ENCODE peak calls at places on chromosomes 7 and 10, in eight cellular contexts. A is RWPE1, N is cardiac muscle cell, F is A549, O is tibial artery, H is H9, C is NB4, Y is AG09309. J is an unnamed sample.

GRCh38 chr7:28542410-28542809 is 130.1 kb downstream of the CREB5 start:
- DNase-seq in A (no peak), N (no peak), F (no peak), O (no peak), H (no peak), C (no peak), Y (no peak), J (no peak)

GRCh38 chr10:11170993-11171416 is 153.3 kb downstream of the CELF2 start:
- DNase-seq in A (no peak), N (no peak), F (no peak), O (no peak), H (no peak), C (peak), Y (no peak), J (no peak)

GRCh38 chr10:124734311-124735166 is 9.6 kb downstream of the FAM53B start:
- DNase-seq in A (no peak), N (no peak), F (no peak), O (no peak), H (peak), C (no peak), Y (no peak), J (no peak)

GRCh38 chr10:44242826-44243225 is 142.1 kb downstream of the CXCL12 start:
- DNase-seq in A (no peak), N (no peak), F (no peak), O (no peak), H (no peak), C (no peak), Y (no peak), J (no peak)

GRCh38 chr10:77556990-77557601 is 80.5 kb downstream of the KCNMA1 start:
- DNase-seq in A (no peak), N (no peak), F (no peak), O (no peak), H (no peak), C (no peak), Y (no peak), J (no peak)

GRCh38 chr7:136259074-136259473 is 281.9 kb upstream of the MTPN start:
- DNase-seq in A (no peak), N (no peak), F (no peak), O (no peak), H (no peak), C (no peak), Y (no peak), J (no peak)

GRCh38 chr10:31689233-31689632 is 239.4 kb downstream of the ARHGAP12 start:
- DNase-seq in A (no peak), N (no peak), F (no peak), O (no peak), H (no peak), C (no peak), Y (no peak), J (no peak)

GRCh38 chr10:29141761-29142160 is 147.1 kb upstream of the LYZL1 start:
- DNase-seq in A (no peak), N (peak), F (no peak), O (no peak), H (no peak), C (no peak), Y (no peak), J (no peak)

GRCh38 chr7:28773423-28774129 is 184.6 kb downstream of the TRIL start:
- DNase-seq in A (no peak), N (no peak), F (no peak), O (no peak), H (no peak), C (no peak), Y (no peak), J (no peak)

GRCh38 chr7:90756366-90756765 is 160.2 kb downstream of the CDK14 start:
- DNase-seq in A (no peak), N (no peak), F (no peak), O (no peak), H (no peak), C (no peak), Y (no peak), J (no peak)

GRCh38 chr10:74011762-74012161 is 13.8 kb downstream of the VCL start:
- DNase-seq in A (no peak), N (peak), F (no peak), O (peak), H (no peak), C (peak), Y (peak), J (peak)

GRCh38 chr10:12875100-12875499 is 126.4 kb downstream of the CCDC3 start:
- DNase-seq in A (no peak), N (peak), F (no peak), O (peak), H (no peak), C (no peak), Y (no peak), J (no peak)

GRCh38 chr7:102450242-102450641 is 14.4 kb downstream of the ALKBH4 start:
- DNase-seq in A (no peak), N (no peak), F (no peak), O (no peak), H (no peak), C (no peak), Y (no peak), J (peak)

GRCh38 chr7:68700414-68700813 is 897.9 kb upstream of the AUTS2 start:
- DNase-seq in A (no peak), N (no peak), F (no peak), O (no peak), H (no peak), C (no peak), Y (no peak), J (no peak)

GRCh38 chr10:78502208-78502943 is 468.7 kb downstream of the RPS24 start:
- DNase-seq in A (no peak), N (peak), F (no peak), O (no peak), H (no peak), C (peak), Y (no peak), J (no peak)

GRCh38 chr10:25934673-25935139 is 677 bp downstream of the MYO3A start:
- DNase-seq in A (no peak), N (no peak), F (no peak), O (no peak), H (peak), C (no peak), Y (no peak), J (no peak)

GRCh38 chr7:132993377-132994013 is 88.4 kb downstream of the CHCHD3 start:
- DNase-seq in A (no peak), N (no peak), F (no peak), O (no peak), H (no peak), C (no peak), Y (no peak), J (no peak)

GRCh38 chr7:101232141-101232821 is 5.3 kb downstream of the CLDN15 start:
- DNase-seq in A (peak), N (no peak), F (no peak), O (no peak), H (peak), C (no peak), Y (no peak), J (peak)

GRCh38 chr7:106521541-106521940 is 139.4 kb downstream of the CCDC71L start:
- DNase-seq in A (no peak), N (no peak), F (no peak), O (no peak), H (no peak), C (no peak), Y (no peak), J (no peak)

GRCh38 chr10:125692932-125693847 is 10.2 kb upstream of the TEX36 start:
- DNase-seq in A (no peak), N (no peak), F (no peak), O (no peak), H (no peak), C (no peak), Y (peak), J (no peak)

GRCh38 chr10:72079356-72079755 is 9.0 kb downstream of the SPOCK2 start:
- DNase-seq in A (no peak), N (no peak), F (no peak), O (no peak), H (no peak), C (no peak), Y (no peak), J (no peak)

GRCh38 chr10:45551387-45551786 is 121.2 kb downstream of the ZFAND4 start:
- DNase-seq in A (no peak), N (no peak), F (no peak), O (no peak), H (no peak), C (no peak), Y (no peak), J (no peak)

GRCh38 chr7:93310346-93310745 is 78.2 kb downstream of the VPS50 start:
- DNase-seq in A (no peak), N (no peak), F (no peak), O (no peak), H (no peak), C (no peak), Y (no peak), J (no peak)

GRCh38 chr10:97224483-97225435 is 39.0 kb upstream of the SLIT1 start:
- DNase-seq in A (no peak), N (peak), F (no peak), O (no peak), H (no peak), C (peak), Y (no peak), J (no peak)

GRCh38 chr10:108072466-108072865 is 908.0 kb upstream of the SORCS1 start:
- DNase-seq in A (no peak), N (no peak), F (no peak), O (no peak), H (no peak), C (no peak), Y (no peak), J (no peak)

GRCh38 chr7:26052721-26053120 is 99.3 kb upstream of the NFE2L3 start:
- DNase-seq in A (peak), N (no peak), F (peak), O (no peak), H (no peak), C (peak), Y (no peak), J (peak)

GRCh38 chr10:43252166-43252784 is 14.6 kb downstream of the RASGEF1A start:
- DNase-seq in A (no peak), N (no peak), F (no peak), O (peak), H (peak), C (no peak), Y (no peak), J (no peak)

GRCh38 chr7:20797174-20798080 is 10.7 kb upstream of the SP8 start:
- DNase-seq in A (no peak), N (no peak), F (peak), O (no peak), H (no peak), C (peak), Y (no peak), J (no peak)

GRCh38 chr7:11109659-11110058 is 136.0 kb downstream of the PHF14 start:
- DNase-seq in A (no peak), N (no peak), F (no peak), O (no peak), H (no peak), C (no peak), Y (no peak), J (no peak)

GRCh38 chr10:102738692-102739121 is 5.0 kb upstream of the WBP1L start:
- DNase-seq in A (no peak), N (no peak), F (no peak), O (no peak), H (no peak), C (peak), Y (no peak), J (no peak)

GRCh38 chr10:50621981-50622496 is 1.7 kb downstream of the SGMS1 start:
- DNase-seq in A (peak), N (peak), F (peak), O (peak), H (peak), C (peak), Y (peak), J (peak)

GRCh38 chr10:88996927-88997326 is 6.3 kb downstream of the FAS start:
- DNase-seq in A (no peak), N (no peak), F (no peak), O (no peak), H (no peak), C (peak), Y (no peak), J (no peak)

GRCh38 chr7:2299853-2300512 is 14.3 kb downstream of the SNX8 start:
- DNase-seq in A (no peak), N (no peak), F (no peak), O (no peak), H (no peak), C (no peak), Y (no peak), J (no peak)
- TF ChIP-seq CTCF in A (no peak), N (no peak), F (no peak), O (no peak), H (no peak), C (no peak), Y (no peak), J (no peak)

DNA sequence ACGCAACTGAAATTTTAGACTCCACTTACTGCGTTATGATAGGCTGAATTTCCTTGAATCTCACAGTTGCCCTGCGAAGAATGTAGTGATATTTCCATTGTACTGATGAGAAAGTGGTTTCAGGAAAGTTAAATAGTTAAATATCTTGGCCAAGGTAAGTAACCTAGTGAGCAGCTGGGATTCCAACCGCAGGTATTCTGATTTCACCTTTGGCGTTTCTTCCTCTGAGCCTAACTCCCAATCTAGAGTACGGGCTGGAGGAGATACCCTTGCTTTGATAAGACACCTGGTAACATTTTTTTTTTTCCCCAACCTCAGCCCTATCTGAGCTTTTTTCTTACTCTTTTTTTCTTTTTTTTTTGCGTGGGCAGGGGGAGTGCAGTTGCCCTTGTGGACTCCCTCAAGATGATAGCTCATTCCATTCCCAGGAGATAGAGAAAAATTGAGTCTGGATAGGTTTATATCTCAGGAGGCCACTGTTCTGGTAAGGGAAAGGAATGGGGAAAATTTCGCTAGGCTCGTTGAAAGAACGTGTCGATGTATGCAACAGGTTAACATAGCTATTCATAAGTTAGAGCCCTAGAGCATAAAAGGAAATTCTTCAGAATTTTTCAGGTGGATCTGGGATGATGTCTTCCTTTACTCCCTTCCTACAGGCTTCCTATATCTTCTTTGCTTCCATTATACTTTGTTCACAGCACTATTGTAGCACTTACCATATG is 3.1 kb upstream of the TAS2R38 start:
- DNase-seq in A (no peak), N (no peak), F (no peak), O (no peak), H (no peak), C (no peak), Y (no peak), J (no peak)
- TF ChIP-seq CTCF in A (peak), N (no peak), F (peak), O (no peak), H (no peak), C (no peak), Y (no peak), J (no peak)

GRCh38 chr10:3398825-3399646 is 226.5 kb upstream of the PITRM1 start:
- DNase-seq in A (no peak), N (peak), F (no peak), O (no peak), H (no peak), C (no peak), Y (no peak), J (no peak)
- TF ChIP-seq CTCF in A (no peak), N (no peak), F (no peak), O (no peak), H (no peak), C (no peak), Y (no peak), J (no peak)

DNA sequence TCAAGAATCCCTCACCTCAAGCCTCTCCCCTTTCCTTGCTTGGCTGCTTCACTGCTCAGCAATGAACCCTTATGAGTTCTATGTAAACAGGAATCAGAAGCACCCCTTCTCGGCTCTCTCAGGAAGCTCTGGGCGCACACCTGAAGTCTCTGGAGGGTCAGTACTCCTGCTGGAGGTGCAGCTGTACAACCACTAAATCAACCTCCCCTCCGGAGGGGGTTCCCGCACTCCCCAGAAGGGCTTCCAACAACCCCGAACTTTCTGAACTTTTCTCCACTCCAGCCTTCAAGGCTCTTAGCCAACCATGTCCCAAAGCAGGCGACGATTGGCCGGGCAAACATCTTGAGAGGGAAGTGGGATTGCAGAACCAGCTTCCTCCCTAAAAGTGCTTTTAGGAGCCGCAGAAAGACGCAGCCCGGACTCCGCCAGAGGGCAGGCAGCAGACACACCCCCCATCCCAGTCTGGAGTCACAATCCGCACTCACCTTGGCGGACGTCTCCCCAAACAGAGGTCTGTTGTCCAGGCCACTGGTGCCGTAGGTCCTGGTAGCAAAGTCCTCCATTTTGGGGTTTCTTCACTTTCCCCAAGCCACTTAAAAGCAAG is 489 bp downstream of the TMEM243 start:
- DNase-seq in A (peak), N (peak), F (peak), O (peak), H (peak), C (peak), Y (no peak), J (peak)
- TF ChIP-seq CTCF in A (peak), N (peak), F (no peak), O (no peak), H (no peak), C (no peak), Y (no peak), J (no peak)